ENCODE peak calls at places on chromosomes 12 and 14, in ten cellular contexts. U is ovary, R is mesendoderm, F is left lung, Z is pancreas, V is psoas muscle, Q is Peyer's patch, K is neural progenitor cell, W is heart right ventricle, O is suprapubic skin. I is an unnamed sample.

GRCh38 chr12:79897617-79898016 is 37.3 kb downstream of the PPP1R12A start:
- DNase-seq in U (no peak), R (peak; percentile 90), F (no peak), Z (no peak), V (no peak), Q (no peak), K (no peak), W (no peak), O (no peak), I (peak; percentile 91)

GRCh38 chr12:28156362-28156761 is 33.9 kb upstream of the CCDC91 start:
- DNase-seq in U (no peak), R (no peak), F (no peak), Z (no peak), V (no peak), Q (no peak), K (no peak), W (no peak), O (no peak), I (no peak)

GRCh38 chr12:5733136-5733755 is 211.8 kb downstream of the ANO2 start:
- DNase-seq in U (no peak), R (no peak), F (no peak), Z (peak; percentile 51), V (no peak), Q (no peak), K (no peak), W (no peak), O (no peak), I (no peak)

GRCh38 chr14:54659365-54659764 is 92.4 kb downstream of the SAMD4A start:
- DNase-seq in U (no peak), R (no peak), F (no peak), Z (no peak), V (no peak), Q (no peak), K (no peak), W (no peak), O (no peak), I (no peak)

GRCh38 chr14:77603031-77603430 is 13.4 kb downstream of the SPTLC2 start:
- DNase-seq in U (no peak), R (no peak), F (no peak), Z (no peak), V (no peak), Q (no peak), K (no peak), W (no peak), O (no peak), I (no peak)

GRCh38 chr12:53591301-53592206 is 34.6 kb downstream of the ATF7 start:
- DNase-seq in U (no peak), R (no peak), F (no peak), Z (no peak), V (no peak), Q (no peak), K (peak; percentile 20), W (no peak), O (no peak), I (no peak)

GRCh38 chr14:76133103-76133502 is 18.6 kb upstream of the GPATCH2L start:
- DNase-seq in U (no peak), R (peak; percentile 77), F (no peak), Z (no peak), V (no peak), Q (no peak), K (peak; percentile 71), W (no peak), O (no peak), I (no peak)

GRCh38 chr12:101667591-101667990 is 29.8 kb upstream of the CHPT1 start:
- DNase-seq in U (no peak), R (no peak), F (no peak), Z (no peak), V (no peak), Q (no peak), K (no peak), W (no peak), O (no peak), I (no peak)

GRCh38 chr14:54686219-54686870 is 119.4 kb downstream of the SAMD4A start:
- DNase-seq in U (peak; percentile 58), R (no peak), F (no peak), Z (no peak), V (peak; percentile 68), Q (no peak), K (no peak), W (no peak), O (peak; percentile 78), I (peak; percentile 53)

GRCh38 chr12:15220961-15221885 is at the start of gene RERG:
- DNase-seq in U (peak; percentile 90), R (peak; percentile 88), F (peak; percentile 79), Z (peak; percentile 84), V (peak; percentile 90), Q (peak; percentile 40), K (peak; percentile 94), W (peak; percentile 86), O (peak; percentile 78), I (no peak)

GRCh38 chr14:59292921-59293605 is 104.6 kb downstream of the DAAM1 start:
- DNase-seq in U (no peak), R (no peak), F (no peak), Z (no peak), V (no peak), Q (no peak), K (no peak), W (no peak), O (no peak), I (no peak)
- H3K27ac ChIP-seq in U (no peak overlapping the region), R (no peak overlapping the region), F (no peak overlapping the region), Z (no peak overlapping the region), V (no peak overlapping the region), Q (no peak overlapping the region), K (no peak overlapping the region), W (peak overlapping the region; percentile 55), O (peak overlapping the region; percentile 10), I (no peak overlapping the region)

DNA sequence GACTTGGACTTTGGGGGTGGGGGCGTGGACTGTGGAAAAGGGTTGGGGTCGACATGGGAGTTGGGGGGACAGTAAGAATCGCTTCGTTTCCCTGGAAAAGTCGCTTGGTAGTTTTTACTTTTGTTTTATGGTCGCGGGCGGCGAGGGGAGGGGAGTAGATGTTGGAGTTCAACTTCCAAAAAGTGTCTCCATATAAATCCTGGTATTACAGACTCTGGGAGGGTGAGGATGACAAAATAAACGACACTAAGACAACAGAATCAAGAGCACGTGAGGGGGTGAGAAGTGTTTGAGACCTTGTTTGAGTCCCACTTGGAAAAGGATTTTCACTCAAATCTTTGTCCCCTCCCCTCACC is 650 bp upstream of the BCL11B start:
- DNase-seq in U (no peak), R (no peak), F (no peak), Z (no peak), V (no peak), Q (no peak), K (no peak), W (no peak), O (no peak), I (no peak)
- H3K4me3 ChIP-seq in U (no peak overlapping the region), R (peak overlapping the region; percentile 23), F (no peak overlapping the region), Z (no peak overlapping the region), V (peak overlapping the region; percentile 58), Q (peak overlapping the region; percentile 56), K (peak overlapping the region; percentile 75), W (no peak overlapping the region), O (peak overlapping the region; percentile 84), I (peak overlapping the region; percentile 47)

DNA sequence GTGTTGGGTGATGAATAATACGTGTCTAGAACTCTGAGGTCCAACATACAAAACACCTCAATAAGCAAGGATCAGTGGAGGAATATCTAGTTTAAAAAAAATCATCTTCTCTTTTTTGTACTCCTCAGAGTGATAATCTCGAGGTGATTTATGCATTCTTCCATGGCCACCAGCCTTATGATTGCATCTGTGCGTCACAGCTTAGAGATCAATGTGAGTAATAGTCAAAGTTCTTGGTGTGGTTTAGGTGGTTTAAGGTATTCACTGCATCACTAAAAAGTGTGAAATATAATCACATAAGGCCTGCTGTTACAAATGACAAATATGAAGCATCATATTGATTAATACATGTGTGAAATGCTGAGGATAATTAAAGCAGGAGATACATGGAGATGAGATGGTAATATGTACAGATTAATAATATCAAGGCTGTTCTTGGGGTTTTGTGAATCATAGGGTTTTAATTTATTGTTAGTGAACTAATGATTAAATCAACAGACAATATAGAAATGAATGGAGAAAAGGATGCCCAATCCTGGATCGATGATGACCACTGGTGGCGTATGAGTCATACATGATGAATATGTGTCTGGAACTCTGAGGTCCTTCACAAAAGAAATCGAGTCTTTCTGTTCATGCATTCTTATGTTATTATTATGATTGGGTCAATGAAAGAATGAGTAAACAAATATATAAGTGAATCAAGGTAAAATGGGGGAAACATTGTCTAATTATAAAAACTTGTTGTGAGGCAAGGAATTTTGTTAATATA is 68.8 kb upstream of the RTL1 start:
- DNase-seq in U (no peak), R (no peak), F (no peak), Z (no peak), V (no peak), Q (no peak), K (no peak), W (no peak), O (no peak), I (no peak)
- H3K36me3 ChIP-seq in U (no peaks in the 10 kb centered on the region), R (no peaks in the 10 kb centered on the region), F (no peaks in the 10 kb centered on the region), Z (no peaks in the 10 kb centered on the region), V (no peaks in the 10 kb centered on the region), Q (no peaks in the 10 kb centered on the region), K (no peaks in the 10 kb centered on the region), W (no peaks in the 10 kb centered on the region), O (no peaks in the 10 kb centered on the region), I (peaks cover 30% of the 10 kb centered on the region)

DNA sequence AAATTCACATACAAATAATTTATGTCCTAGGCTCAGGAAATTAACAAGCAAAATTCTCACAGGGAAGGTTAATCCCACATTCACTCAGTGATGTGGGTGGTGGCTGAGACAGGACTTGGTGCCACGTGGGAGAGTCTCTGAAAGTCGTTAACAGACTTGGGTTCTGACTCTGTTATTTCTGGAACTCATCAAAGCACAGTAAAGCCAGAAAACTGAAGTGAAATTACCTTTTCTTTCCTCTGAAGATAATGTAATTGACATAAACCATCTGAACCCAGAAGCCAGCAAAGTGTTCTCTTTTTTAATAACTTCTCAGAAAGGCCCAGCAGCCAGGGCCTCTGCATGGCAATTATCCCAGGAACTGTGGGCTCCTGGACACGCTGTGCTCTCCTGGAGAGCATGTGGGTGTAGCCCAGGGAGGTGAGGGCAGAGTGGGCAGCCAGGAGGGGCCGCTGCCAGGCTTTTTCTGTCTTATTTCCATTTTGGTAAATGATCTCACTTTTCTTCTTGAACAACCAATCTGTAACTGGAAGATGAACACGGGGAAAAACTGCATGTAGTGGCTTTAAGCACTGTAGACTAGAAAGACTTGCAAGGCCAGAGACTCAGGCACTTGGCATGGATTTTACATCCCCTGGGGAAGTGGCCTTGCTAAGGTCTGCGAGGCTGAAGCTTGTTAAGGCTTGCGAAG is 444.1 kb upstream of the TMEM132C start:
- DNase-seq in U (no peak), R (no peak), F (no peak), Z (no peak), V (no peak), Q (no peak), K (no peak), W (no peak), O (no peak), I (no peak)
- H3K27ac ChIP-seq in U (no peak overlapping the region), R (no peak overlapping the region), F (no peak overlapping the region), Z (no peak overlapping the region), V (no peak overlapping the region), Q (no peak overlapping the region), K (no peak overlapping the region), W (peak overlapping the region; percentile 28), O (no peak overlapping the region), I (no peak overlapping the region)

GRCh38 chr14:41609704-41610183 is 3.1 kb downstream of the LRFN5 start:
- DNase-seq in U (no peak), R (peak; percentile 94), F (no peak), Z (peak; percentile 13), V (peak; percentile 64), Q (no peak), K (peak; percentile 85), W (peak; percentile 44), O (peak; percentile 69), I (no peak)
- H3K4me3 ChIP-seq in U (no peak overlapping the region), R (no peak overlapping the region), F (peak overlapping the region; percentile 5), Z (no peak overlapping the region), V (peak overlapping the region; percentile 15), Q (no peak overlapping the region), K (peak overlapping the region; percentile 41), W (peak overlapping the region; percentile 16), O (peak overlapping the region; percentile 75), I (no peak overlapping the region)

I was measured in SJSA1.